ENCODE peak calls at places on chromosomes 13 and 19, in ten cellular contexts. R, S, H, O, Z, F, A, E, X and J are unnamed samples. For H3K36me3, the result is how much of the 10 kb centered on the place peaks cover.

GRCh38 chr13:43424386-43424785 is 362.4 kb downstream of the ENOX1 start:
- DNase-seq in R (no peak), S (no peak), H (no peak), O (no peak), Z (no peak), F (no peak), A (no peak), E (no peak), X (no peak), J (no peak)

GRCh38 chr19:40633207-40633606 is 32.0 kb downstream of the LTBP4 start:
- DNase-seq in R (no peak), S (no peak), H (no peak), O (no peak), Z (no peak), F (no peak), A (no peak), E (peak), X (no peak), J (no peak)

GRCh38 chr13:34151885-34152284 is 333.9 kb downstream of the RFC3 start:
- DNase-seq in R (no peak), S (no peak), H (no peak), O (no peak), Z (no peak), F (no peak), A (no peak), E (no peak), X (no peak), J (no peak)

GRCh38 chr19:33497151-33497777 is 24.3 kb downstream of the PEPD start:
- DNase-seq in R (no peak), S (no peak), H (peak), O (no peak), Z (peak), F (no peak), A (no peak), E (no peak), X (no peak), J (peak)

GRCh38 chr13:110183925-110184324 is 123.0 kb downstream of the COL4A1 start:
- DNase-seq in R (no peak), S (no peak), H (peak), O (no peak), Z (peak), F (no peak), A (no peak), E (no peak), X (no peak), J (no peak)

GRCh38 chr19:6744381-6745288 is 5.2 kb downstream of the TRIP10 start:
- DNase-seq in R (peak), S (peak), H (no peak), O (peak), Z (peak), F (peak), A (no peak), E (no peak), X (no peak), J (peak)

GRCh38 chr13:65679240-65679639 is 1550.9 kb downstream of the PCDH9 start:
- DNase-seq in R (no peak), S (no peak), H (no peak), O (no peak), Z (no peak), F (no peak), A (peak), E (no peak), X (no peak), J (no peak)

GRCh38 chr19:47561440-47562045 is 11.4 kb downstream of the ZNF541 start:
- DNase-seq in R (no peak), S (no peak), H (no peak), O (no peak), Z (no peak), F (no peak), A (no peak), E (no peak), X (no peak), J (no peak)

GRCh38 chr13:41587490-41587889 is 130.1 kb downstream of the RGCC start:
- DNase-seq in R (no peak), S (no peak), H (no peak), O (no peak), Z (no peak), F (no peak), A (no peak), E (no peak), X (peak), J (no peak)

GRCh38 chr13:62418872-62419271 is 1003.2 kb upstream of the PCDH20 start:
- DNase-seq in R (no peak), S (no peak), H (no peak), O (no peak), Z (no peak), F (no peak), A (no peak), E (no peak), X (no peak), J (no peak)

GRCh38 chr13:27574661-27575060 is 45.7 kb downstream of the LNX2 start:
- DNase-seq in R (no peak), S (no peak), H (no peak), O (no peak), Z (no peak), F (no peak), A (no peak), E (no peak), X (no peak), J (no peak)

GRCh38 chr19:752652-753517 is 2.0 kb downstream of the MISP start:
- DNase-seq in R (peak), S (peak), H (no peak), O (peak), Z (peak), F (peak), A (peak), E (peak), X (no peak), J (peak)

GRCh38 chr13:54092686-54093085 is 1064.1 kb downstream of the OLFM4 start:
- DNase-seq in R (no peak), S (no peak), H (no peak), O (no peak), Z (peak), F (no peak), A (no peak), E (no peak), X (no peak), J (no peak)

GRCh38 chr19:4007836-4008539 is 452 bp downstream of the PIAS4 start:
- DNase-seq in R (peak), S (peak), H (peak), O (peak), Z (no peak), F (no peak), A (peak), E (peak), X (peak), J (no peak)

GRCh38 chr13:40433577-40433976 is 232.9 kb downstream of the FOXO1 start:
- DNase-seq in R (no peak), S (peak), H (no peak), O (no peak), Z (no peak), F (no peak), A (no peak), E (no peak), X (no peak), J (no peak)

GRCh38 chr13:68190826-68191225 is 960.7 kb upstream of the PCDH9 start:
- DNase-seq in R (no peak), S (no peak), H (no peak), O (no peak), Z (no peak), F (no peak), A (no peak), E (peak), X (no peak), J (no peak)

GRCh38 chr19:7729211-7729610 is 2.7 kb downstream of the CLEC4G start:
- DNase-seq in R (no peak), S (no peak), H (no peak), O (no peak), Z (no peak), F (no peak), A (peak), E (no peak), X (peak), J (peak)

GRCh38 chr13:45799451-45799850 is 52.1 kb downstream of the SIAH3 start:
- DNase-seq in R (no peak), S (no peak), H (no peak), O (no peak), Z (no peak), F (no peak), A (no peak), E (no peak), X (no peak), J (no peak)

GRCh38 chr13:36244073-36244472 is 29.7 kb upstream of the SOHLH2 start:
- DNase-seq in R (no peak), S (no peak), H (no peak), O (no peak), Z (no peak), F (no peak), A (no peak), E (no peak), X (no peak), J (no peak)

GRCh38 chr19:50500060-50500752 is 10.8 kb downstream of the JOSD2 start:
- DNase-seq in R (no peak), S (no peak), H (peak), O (no peak), Z (no peak), F (no peak), A (peak), E (no peak), X (peak), J (no peak)

GRCh38 chr19:17796838-17797168 is 1.9 kb downstream of the B3GNT3 start:
- DNase-seq in R (no peak), S (no peak), H (no peak), O (no peak), Z (no peak), F (no peak), A (no peak), E (no peak), X (no peak), J (no peak)
- H3K4me3 ChIP-seq in R (no peak), S (peak), H (no peak), O (no peak), Z (no peak), F (no peak), A (no peak), E (peak), X (no peak), J (no peak)

DNA sequence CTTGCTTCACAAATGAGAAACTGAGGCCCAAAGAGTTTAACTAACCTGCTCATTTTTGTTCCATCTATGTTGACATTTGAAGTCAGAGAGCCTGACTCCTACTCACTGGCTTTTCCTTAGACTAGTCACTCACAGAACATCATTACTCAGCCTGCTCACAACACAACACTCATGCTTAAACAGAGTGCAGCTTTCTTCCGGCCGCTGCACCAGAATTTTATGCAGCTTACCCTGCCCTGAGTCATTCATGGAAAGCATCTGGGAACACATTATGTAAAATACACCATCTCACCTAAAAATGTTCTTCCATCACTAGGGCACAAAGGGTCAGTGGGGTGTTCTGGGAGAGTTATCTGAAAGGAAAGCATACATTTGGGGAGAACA is 303.4 kb downstream of the SPRY2 start:
- DNase-seq in R (no peak), S (no peak), H (no peak), O (no peak), Z (no peak), F (no peak), A (no peak), E (no peak), X (no peak), J (no peak)
- TF ChIP-seq EP300 in R (no peak), S (no peak), H (no peak), O (no peak), Z (no peak), F (no peak), A (no peak), E (no peak), X (no peak), J (no peak)

GRCh38 chr19:23385404-23385803 is 9.9 kb downstream of the ZNF91 start:
- DNase-seq in R (no peak), S (no peak), H (no peak), O (no peak), Z (no peak), F (no peak), A (no peak), E (no peak), X (no peak), J (no peak)
- H3K36me3 ChIP-seq in R (half or more), S (half or more), H (half or more), O (under half), Z (under half), F (half or more), A (under half), E (under half), X (under half), J (under half)

DNA sequence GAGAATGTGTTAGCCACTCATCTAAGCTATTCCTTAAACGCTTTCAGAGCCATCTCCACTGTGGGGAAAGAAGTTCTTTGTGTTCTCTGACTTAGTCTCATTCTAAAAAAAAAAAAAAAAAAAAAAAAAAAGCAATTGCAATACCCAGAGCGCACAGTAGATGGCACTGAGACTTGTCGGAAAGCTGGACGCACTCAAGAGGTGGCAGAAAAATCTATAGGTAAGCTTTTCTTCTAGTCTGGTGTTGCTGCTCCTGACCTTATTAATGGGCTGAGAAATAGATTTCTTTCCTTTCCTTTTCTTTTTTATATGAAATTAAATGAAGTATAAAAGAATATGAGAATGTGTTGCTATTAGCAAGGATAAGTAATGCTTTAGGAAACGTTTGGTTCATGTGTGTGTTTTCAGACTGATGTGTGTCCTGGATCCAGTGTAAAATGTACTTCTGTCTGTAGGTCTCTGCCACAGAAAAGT is 4.7 kb upstream of the GJB2 start:
- DNase-seq in R (no peak), S (no peak), H (peak), O (no peak), Z (no peak), F (no peak), A (peak), E (peak), X (no peak), J (no peak)
- H3K4me3 ChIP-seq in R (no peak), S (no peak), H (no peak), O (no peak), Z (no peak), F (no peak), A (no peak), E (no peak), X (no peak), J (no peak)

DNA sequence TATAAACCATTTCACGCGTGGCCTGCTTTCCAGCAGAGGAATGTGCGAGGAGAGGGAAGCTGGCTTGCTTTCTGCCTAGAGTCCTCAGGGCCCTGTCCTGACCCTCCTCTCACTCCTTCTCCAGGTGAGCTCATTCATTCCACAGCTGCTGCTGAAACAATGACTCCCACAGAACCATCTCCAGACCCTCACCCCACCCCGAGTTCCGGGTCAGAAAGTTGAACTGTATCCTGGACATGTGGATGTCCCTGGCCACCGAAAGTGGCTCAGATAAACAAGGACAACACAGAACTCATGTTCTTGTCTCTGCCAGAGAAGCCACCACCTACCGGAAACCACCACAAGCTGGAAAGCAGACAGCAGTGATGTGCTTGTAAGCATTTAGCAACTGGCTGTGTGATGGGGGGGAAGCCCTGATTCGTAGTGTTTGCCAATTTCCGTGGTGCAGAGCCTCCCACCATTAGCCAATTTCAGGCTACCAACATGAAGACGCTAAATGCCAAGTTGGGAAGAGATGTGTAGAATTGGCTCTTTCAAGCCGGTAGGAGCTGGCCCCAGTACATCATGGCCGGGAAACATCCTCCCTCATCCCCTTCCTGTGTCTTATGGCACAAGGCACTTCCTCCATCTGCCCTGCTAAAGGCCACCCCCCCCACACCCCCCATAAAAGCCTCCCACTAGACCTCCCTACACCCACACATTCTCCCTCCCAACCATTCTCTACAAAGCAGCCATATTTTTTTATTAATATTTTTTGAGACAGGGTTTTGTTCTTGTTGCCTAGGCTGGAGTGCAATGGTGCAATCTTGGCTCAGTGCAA is 5.0 kb downstream of the SYCE2 start:
- DNase-seq in R (peak), S (peak), H (no peak), O (no peak), Z (peak), F (no peak), A (no peak), E (peak), X (no peak), J (peak)
- TF ChIP-seq EP300 in R (no peak), S (no peak), H (no peak), O (no peak), Z (no peak), F (no peak), A (no peak), E (no peak), X (no peak), J (no peak)

GRCh38 chr19:5212101-5212500 is 128.5 kb downstream of the PTPRS start:
- DNase-seq in R (no peak), S (no peak), H (no peak), O (no peak), Z (no peak), F (no peak), A (no peak), E (no peak), X (no peak), J (peak)
- H3K36me3 ChIP-seq in R (half or more), S (under half), H (under half), O (under half), Z (half or more), F (half or more), A (under half), E (under half), X (half or more), J (half or more)

GRCh38 chr13:112445411-112446271 is 69.5 kb downstream of the SPACA7 start:
- DNase-seq in R (no peak), S (no peak), H (peak), O (no peak), Z (peak), F (peak), A (no peak), E (no peak), X (no peak), J (peak)

GRCh38 chr13:112443191-112444000 is 67.2 kb downstream of the SPACA7 start:
- DNase-seq in R (no peak), S (no peak), H (peak), O (no peak), Z (peak), F (peak), A (peak), E (no peak), X (peak), J (no peak)

GRCh38 chr13:112444001-112444311 is 67.8 kb downstream of the SPACA7 start:
- DNase-seq in R (peak), S (peak), H (peak), O (no peak), Z (peak), F (peak), A (peak), E (peak), X (peak), J (peak)

GRCh38 chr13:112446347-112446861 is 70.2 kb downstream of the SPACA7 start:
- DNase-seq in R (no peak), S (no peak), H (peak), O (no peak), Z (peak), F (peak), A (no peak), E (no peak), X (no peak), J (peak)

DNA sequence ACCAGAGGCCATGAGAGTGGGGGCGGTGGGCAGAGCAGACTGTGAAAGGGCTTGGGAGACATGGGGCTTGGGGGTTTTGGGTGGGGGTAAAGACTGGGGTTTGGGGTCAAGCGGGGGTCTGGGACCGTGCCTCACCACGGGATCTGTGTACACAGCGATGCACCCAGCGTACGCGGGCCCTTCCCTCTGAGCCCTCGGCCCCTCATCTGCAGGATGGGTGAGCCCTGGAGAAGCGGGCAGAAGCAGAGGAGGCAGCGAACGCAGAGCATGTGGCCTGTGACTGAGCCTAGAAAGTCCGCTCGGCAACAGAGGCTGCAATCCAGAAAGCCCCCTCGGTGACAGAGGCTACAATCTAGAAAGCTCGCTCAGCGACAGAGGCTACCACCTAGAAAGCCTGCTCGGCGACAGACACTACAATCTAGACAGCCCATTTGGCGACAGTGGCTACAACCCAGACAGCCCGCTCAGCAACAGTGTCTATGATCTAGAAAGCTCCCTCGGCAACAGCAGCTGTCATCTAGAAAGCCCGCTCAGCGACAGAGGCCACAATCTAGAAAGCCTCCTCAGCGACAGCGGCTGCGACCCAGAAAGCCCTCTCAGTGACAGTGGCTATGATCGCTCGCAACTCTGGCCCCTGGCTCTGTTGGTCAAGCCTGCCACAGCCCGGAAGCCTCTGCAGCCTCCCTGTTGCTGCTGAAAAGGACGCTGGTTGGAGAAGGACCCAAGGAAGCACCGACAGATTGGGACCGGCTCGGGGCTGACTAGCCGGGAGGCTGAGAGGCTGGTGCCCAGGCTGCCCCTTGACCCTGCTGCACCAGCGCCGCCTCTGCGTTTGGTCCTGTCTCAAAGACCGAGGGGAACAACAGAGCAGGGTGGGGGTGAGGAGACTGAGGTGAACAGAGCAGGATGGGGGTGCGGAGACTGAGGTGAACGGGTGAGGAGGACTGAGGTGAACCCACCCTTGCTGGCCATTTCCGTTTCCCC is 68.6 kb downstream of the SPACA7 start:
- DNase-seq in R (no peak), S (no peak), H (no peak), O (no peak), Z (peak), F (peak), A (no peak), E (no peak), X (peak), J (no peak)
- H3K4me3 ChIP-seq in R (no peak), S (no peak), H (no peak), O (no peak), Z (no peak), F (no peak), A (no peak), E (no peak), X (no peak), J (no peak)

DNA sequence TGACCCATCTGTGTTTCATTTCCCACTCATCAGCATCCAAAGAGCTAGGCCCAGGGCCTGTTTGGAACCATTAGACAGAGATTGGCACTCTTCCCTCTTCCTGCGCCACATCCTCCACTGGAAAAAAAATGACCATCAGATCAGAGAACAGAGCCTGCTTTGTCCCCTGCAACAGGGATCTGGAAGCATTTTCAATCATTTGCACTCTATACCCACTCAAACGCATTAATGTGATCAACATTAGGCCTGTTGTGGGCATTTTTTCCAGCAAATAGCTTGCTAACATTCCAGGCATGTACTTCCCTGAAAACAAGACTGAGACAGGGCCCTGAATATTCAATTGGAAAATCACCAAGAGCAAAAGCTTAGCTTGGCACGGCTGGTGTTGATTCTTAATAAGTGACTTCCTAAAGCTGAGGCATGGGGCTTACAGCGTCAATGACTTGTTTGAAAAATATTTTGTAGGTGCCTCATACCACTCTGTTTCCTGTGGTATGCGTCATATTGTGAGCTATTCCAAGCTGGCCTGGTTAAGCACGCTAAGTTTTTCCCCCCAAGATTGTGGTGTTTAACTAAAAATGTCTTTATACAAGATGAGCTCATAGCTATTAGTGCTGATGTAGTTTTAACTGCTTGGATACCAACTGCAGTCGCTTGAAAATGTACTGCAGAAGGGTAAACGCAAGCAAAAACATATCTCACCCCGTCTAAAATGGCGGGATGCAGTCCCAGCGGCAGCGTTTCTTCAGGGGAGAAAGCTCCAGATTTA is 404.4 kb downstream of the SPRY2 start:
- DNase-seq in R (peak), S (no peak), H (peak), O (no peak), Z (no peak), F (no peak), A (no peak), E (peak), X (no peak), J (no peak)
- TF ChIP-seq EP300 in R (no peak), S (peak), H (peak), O (no peak), Z (no peak), F (no peak), A (no peak), E (no peak), X (no peak), J (no peak)